ENCODE peak calls at places on chromosomes 11 and 22, in four cellular contexts. S, H, A and Q are unnamed samples.

GRCh38 chr11:113974741-113975470 is at the start of gene HTR3A:
- DNase-seq in H (peak; percentile 25), A (no peak), S (no peak), Q (no peak)

GRCh38 chr11:118876261-118876660 is 7.4 kb upstream of the CXCR5 start:
- DNase-seq in S (no peak), H (no peak), A (peak; percentile 83), Q (no peak)

GRCh38 chr22:27488456-27489224 is 312.9 kb downstream of the MN1 start:
- DNase-seq in H (no peak), S (no peak), A (peak; percentile 15), Q (no peak)

GRCh38 chr11:134510641-134511040 is 98.6 kb upstream of the B3GAT1 start:
- DNase-seq in A (no peak), H (peak; percentile 6), S (no peak), Q (peak; percentile 41)

GRCh38 chr11:124174001-124174400 is 9.1 kb upstream of the OR10D3 start:
- DNase-seq in A (no peak), S (no peak), H (no peak), Q (no peak)

GRCh38 chr11:61281581-61282250 is 13.4 kb downstream of the VWCE start:
- DNase-seq in A (no peak), H (peak; percentile 49), S (no peak), Q (peak; percentile 76)

GRCh38 chr11:86218125-86219081 is 26.1 kb upstream of the EED start:
- DNase-seq in S (no peak), H (peak; percentile 68), A (peak; percentile 76), Q (peak; percentile 65)

GRCh38 chr11:2259897-2260451 is 10.4 kb downstream of the ASCL2 start:
- DNase-seq in A (no peak), H (no peak), S (peak; percentile 70), Q (no peak)

GRCh38 chr22:42111798-42112197 is 18.8 kb downstream of the CYP2D6 start:
- DNase-seq in H (no peak), S (no peak), A (no peak), Q (no peak)

GRCh38 chr11:103091024-103091423 is 936 bp downstream of the DCUN1D5 start:
- DNase-seq in H (no peak), A (no peak), S (no peak), Q (no peak)

GRCh38 chr11:1220941-1221721 is 1.7 kb upstream of the MUC5B start:
- DNase-seq in A (peak; percentile 48), H (no peak), S (no peak), Q (peak; percentile 39)

GRCh38 chr11:45102810-45103621 is 43.4 kb upstream of the PRDM11 start:
- DNase-seq in A (peak; percentile 90), S (peak; percentile 92), H (no peak), Q (no peak)

GRCh38 chr11:46446343-46446751 is 54.8 kb upstream of the CHRM4 start:
- DNase-seq in S (no peak), A (no peak), H (no peak), Q (no peak)

GRCh38 chr11:34342008-34342533 is 15.7 kb downstream of the ABTB2 start:
- DNase-seq in H (no peak), S (no peak), A (no peak), Q (peak; percentile 83)

GRCh38 chr11:61972796-61973602 is 5.6 kb upstream of the FTH1 start:
- DNase-seq in S (no peak), A (peak; percentile 71), H (no peak), Q (peak; percentile 75)

GRCh38 chr11:132307309-132308020 is 937.0 kb downstream of the NTM start:
- DNase-seq in H (no peak), A (no peak), S (no peak), Q (no peak)

GRCh38 chr11:73194593-73194992 is 23.5 kb upstream of the P2RY2 start:
- DNase-seq in A (no peak), H (no peak), S (no peak), Q (peak; percentile 92)

GRCh38 chr22:35375031-35375430 is 5.9 kb upstream of the HMOX1 start:
- DNase-seq in S (no peak), H (no peak), A (no peak), Q (no peak)

GRCh38 chr11:28383471-28383870 is 275.3 kb downstream of the METTL15 start:
- DNase-seq in A (no peak), H (no peak), S (no peak), Q (no peak)

GRCh38 chr22:42389137-42389536 is 43.1 kb downstream of the NFAM1 start:
- DNase-seq in A (no peak), S (no peak), H (no peak), Q (no peak)

GRCh38 chr11:44589301-44589700 is 23.8 kb downstream of the CD82 start:
- DNase-seq in S (no peak), A (no peak), H (no peak), Q (no peak)

GRCh38 chr11:126430581-126431320 is 75.3 kb downstream of the ST3GAL4 start:
- DNase-seq in A (no peak), S (no peak), H (no peak), Q (no peak)

GRCh38 chr11:3156661-3157311 is 8.3 kb downstream of the OSBPL5 start:
- DNase-seq in S (no peak), H (no peak), A (peak; percentile 76), Q (no peak)

GRCh38 chr22:37221424-37222336 is 9.4 kb upstream of the SSTR3 start:
- DNase-seq in A (peak; percentile 79), S (no peak), H (no peak), Q (no peak)

GRCh38 chr22:39877079-39877682 is 16.4 kb downstream of the ENTHD1 start:
- DNase-seq in S (no peak), H (no peak), A (no peak), Q (no peak)

GRCh38 chr11:102171101-102171500 is 60.9 kb downstream of the YAP1 start:
- DNase-seq in H (no peak), A (no peak), S (no peak), Q (no peak)

GRCh38 chr11:78708388-78708787 is 133.7 kb upstream of the NARS2 start:
- DNase-seq in S (no peak), H (no peak), A (no peak), Q (no peak)

GRCh38 chr11:10072841-10073240 is 221.2 kb downstream of the SBF2 start:
- DNase-seq in A (no peak), H (no peak), S (no peak), Q (no peak)

DNA sequence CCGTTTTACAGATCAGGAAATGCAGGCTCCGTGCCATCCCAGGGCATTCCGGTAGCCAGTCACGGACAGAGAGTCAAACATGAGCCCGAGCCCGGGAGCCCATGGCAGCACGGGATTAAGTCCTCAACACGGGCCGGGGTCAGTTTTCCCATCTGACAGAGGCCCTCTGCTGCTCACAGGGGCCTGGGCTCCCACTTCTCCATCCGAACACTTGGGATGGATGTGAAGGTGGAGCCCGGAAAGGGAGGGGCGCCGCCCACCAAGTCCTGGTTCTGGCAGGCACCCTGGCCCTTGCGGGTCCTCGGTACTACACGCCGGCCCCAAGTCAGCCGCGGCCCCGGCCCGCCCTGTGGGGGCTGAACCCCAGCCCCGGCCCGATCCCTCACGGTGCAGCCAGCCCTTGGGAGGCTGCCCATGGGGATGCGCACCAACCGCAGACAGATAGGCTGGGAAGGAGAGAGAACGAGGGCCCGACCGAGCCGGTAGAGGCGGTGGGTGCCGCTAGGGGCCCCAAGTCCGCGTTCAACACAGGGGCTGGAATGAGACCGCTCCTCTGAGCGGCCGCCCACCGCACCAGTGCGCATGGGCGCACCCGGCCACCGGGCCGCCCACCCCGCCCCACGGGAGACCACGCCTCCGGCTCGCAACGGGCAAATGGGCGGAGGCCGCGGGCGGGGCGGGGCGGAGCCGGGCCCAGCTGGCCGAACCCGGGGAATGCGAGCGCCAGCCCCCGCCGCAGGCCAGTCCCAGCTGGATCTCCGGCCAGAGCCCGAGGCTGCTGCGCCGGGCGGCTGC is at the start of gene CAPN5:
- DNase-seq in A (peak; percentile 95), S (peak; percentile 94), H (peak; percentile 95), Q (peak; percentile 85)
- TF ChIP-seq POLR2A in A (no peak), S (peak; percentile 60), H (peak; percentile 99), Q (peak; percentile 85)

GRCh38 chr22:25110596-25110845 is 89.1 kb upstream of the CRYBB3 start:
- DNase-seq in H (no peak), A (no peak), S (no peak), Q (no peak)

GRCh38 chr22:25112538-25113253 is 87.0 kb upstream of the CRYBB3 start:
- DNase-seq in A (no peak), S (no peak), H (no peak), Q (no peak)

GRCh38 chr22:25109878-25110595 is 89.6 kb upstream of the CRYBB3 start:
- DNase-seq in A (no peak), S (no peak), H (no peak), Q (no peak)

GRCh38 chr22:25111579-25112517 is 87.8 kb upstream of the CRYBB3 start:
- DNase-seq in S (no peak), A (no peak), H (no peak), Q (peak; percentile 72)

DNA sequence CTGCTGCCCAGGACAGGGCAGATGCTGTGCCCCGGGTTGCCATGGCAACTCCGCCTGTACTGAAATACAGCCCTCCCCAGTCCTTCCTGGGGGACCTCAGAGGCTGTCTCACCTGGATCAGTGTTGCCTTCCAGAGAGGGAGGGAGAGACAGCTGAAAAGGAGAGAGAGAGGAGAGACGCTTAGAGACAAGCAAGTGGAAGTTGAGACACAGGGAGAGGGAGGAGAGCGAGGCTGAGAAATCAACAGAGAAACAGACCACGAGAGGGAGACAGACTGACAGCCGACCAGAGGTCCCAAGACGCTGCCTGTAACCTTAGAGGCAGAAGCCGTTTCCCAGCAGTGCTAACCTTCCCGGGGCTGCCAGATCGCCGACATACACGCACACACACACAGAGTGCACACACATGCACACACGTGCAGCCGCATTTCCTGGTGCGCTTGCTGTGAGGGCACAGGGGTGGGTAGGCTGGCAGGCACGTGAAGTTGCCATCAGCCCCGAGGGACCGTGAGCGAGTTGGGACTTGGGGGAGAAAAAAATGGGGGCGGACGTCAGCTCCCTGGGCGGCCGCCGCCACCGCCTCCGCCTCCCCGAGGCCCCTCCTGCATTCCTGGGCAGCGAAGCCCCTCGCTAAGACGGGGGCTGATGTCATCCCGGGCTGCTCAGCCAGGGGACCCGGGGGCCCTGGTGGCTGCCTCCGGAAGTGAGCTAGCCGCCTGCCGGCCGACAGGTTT is 88.6 kb upstream of the CRYBB3 start:
- DNase-seq in A (peak; percentile 78), S (no peak), H (peak; percentile 28), Q (peak; percentile 79)
- TF ChIP-seq POLR2A in A (no peak), S (no peak), H (no peak), Q (no peak)

DNA sequence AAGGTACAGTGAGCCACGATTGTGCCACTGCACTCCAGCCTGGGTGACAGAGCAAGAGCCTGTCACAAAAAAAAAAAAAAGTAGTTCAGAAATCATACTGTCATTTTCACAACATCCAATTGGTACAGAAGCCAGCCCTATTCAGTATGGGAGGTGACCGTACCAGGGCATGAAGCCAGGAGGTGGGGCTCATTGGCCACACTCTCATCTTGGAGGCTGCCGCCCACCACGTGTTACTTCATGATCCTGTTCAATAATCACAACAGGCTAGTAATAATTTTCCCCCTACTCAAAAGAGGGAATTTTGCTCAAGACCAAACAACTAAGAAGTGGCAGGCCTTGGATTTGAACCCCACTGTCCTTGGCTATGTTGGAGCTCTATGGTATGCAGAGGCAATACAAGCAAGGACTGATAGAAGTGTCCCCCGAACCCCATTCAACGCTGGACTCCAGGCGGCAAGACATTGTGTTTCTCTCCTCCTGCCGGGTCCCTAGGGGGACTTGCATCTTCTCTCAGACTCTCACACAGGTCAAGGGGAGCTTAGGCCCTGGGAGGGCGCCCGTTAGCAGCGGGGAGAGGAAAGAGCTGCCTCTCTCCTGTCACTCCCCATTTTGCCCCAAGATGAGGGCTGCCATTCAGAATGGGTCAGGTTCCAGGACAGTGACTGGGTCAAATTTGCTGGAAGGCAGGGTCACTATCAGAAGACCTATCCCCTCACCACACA is 40.2 kb upstream of the EMID1 start:
- DNase-seq in S (no peak), H (no peak), A (peak; percentile 35), Q (peak; percentile 15)
- TF ChIP-seq POLR2A in S (no peak), H (no peak), A (no peak), Q (no peak)

GRCh38 chr22:38299001-38299651 is 18.1 kb downstream of the CSNK1E start:
- DNase-seq in A (no peak), H (no peak), S (no peak), Q (no peak)
- TF ChIP-seq POLR2A in A (no peak), H (no peak), S (no peak), Q (no peak)